ENCODE peak calls at places on chromosomes 6 and 20, in ten cellular contexts. L, P, F, Z, M, S, G, Y, U and I are unnamed samples.

GRCh38 chr20:58267389-58268215 is 39.1 kb upstream of the ANKRD60 start:
- DNase-seq in L (no peak), P (no peak), F (no peak), Z (no peak), M (no peak), S (no peak), G (no peak), Y (no peak), U (no peak), I (no peak)

GRCh38 chr6:126620747-126621146 is 280.8 kb downstream of the CENPW start:
- DNase-seq in L (no peak), P (no peak), F (no peak), Z (no peak), M (no peak), S (no peak), G (no peak), Y (no peak), U (no peak), I (no peak)

GRCh38 chr20:48626938-48627736 is 200.7 kb downstream of the PREX1 start:
- DNase-seq in L (no peak), P (no peak), F (no peak), Z (no peak), M (no peak), S (no peak), G (no peak), Y (no peak), U (no peak), I (no peak)

GRCh38 chr20:1440024-1440423 is 26.6 kb downstream of the NSFL1C start:
- DNase-seq in L (no peak), P (no peak), F (no peak), Z (no peak), M (no peak), S (no peak), G (no peak), Y (no peak), U (peak), I (peak)

GRCh38 chr6:40668203-40668602 is 81.0 kb upstream of the LRFN2 start:
- DNase-seq in L (no peak), P (no peak), F (no peak), Z (no peak), M (no peak), S (no peak), G (no peak), Y (no peak), U (no peak), I (no peak)

GRCh38 chr20:41476013-41476441 is 109.4 kb upstream of the EMILIN3 start:
- DNase-seq in L (no peak), P (no peak), F (peak), Z (peak), M (no peak), S (no peak), G (no peak), Y (no peak), U (no peak), I (no peak)

GRCh38 chr6:84798257-84798656 is 33.9 kb upstream of the TBX18 start:
- DNase-seq in L (no peak), P (no peak), F (no peak), Z (no peak), M (no peak), S (no peak), G (no peak), Y (no peak), U (no peak), I (no peak)

GRCh38 chr20:52959125-52959524 is 13.0 kb upstream of the TSHZ2 start:
- DNase-seq in L (no peak), P (no peak), F (no peak), Z (peak), M (no peak), S (no peak), G (no peak), Y (no peak), U (peak), I (no peak)

GRCh38 chr6:63764318-63764916 is 128.8 kb downstream of the PHF3 start:
- DNase-seq in L (peak), P (no peak), F (no peak), Z (peak), M (peak), S (peak), G (no peak), Y (no peak), U (peak), I (no peak)

GRCh38 chr6:87078983-87079616 is 15.8 kb downstream of the CGA start:
- DNase-seq in L (peak), P (peak), F (peak), Z (no peak), M (peak), S (peak), G (peak), Y (peak), U (peak), I (peak)

GRCh38 chr6:158815915-158816314 is 3.3 kb downstream of the EZR start:
- DNase-seq in L (no peak), P (no peak), F (no peak), Z (no peak), M (no peak), S (no peak), G (no peak), Y (no peak), U (no peak), I (no peak)

GRCh38 chr20:62274332-62275262 is 28.2 kb upstream of the ADRM1 start:
- DNase-seq in L (no peak), P (no peak), F (no peak), Z (no peak), M (no peak), S (no peak), G (no peak), Y (no peak), U (no peak), I (no peak)

GRCh38 chr20:22861990-22862389 is 173.1 kb upstream of the SSTR4 start:
- DNase-seq in L (no peak), P (no peak), F (peak), Z (no peak), M (no peak), S (no peak), G (no peak), Y (no peak), U (no peak), I (no peak)

GRCh38 chr20:18313410-18313809 is 25.1 kb downstream of the ZNF133 start:
- DNase-seq in L (no peak), P (no peak), F (no peak), Z (no peak), M (no peak), S (no peak), G (no peak), Y (no peak), U (no peak), I (no peak)

GRCh38 chr6:1082040-1082935 is 229.6 kb upstream of the FOXQ1 start:
- DNase-seq in L (no peak), P (no peak), F (no peak), Z (no peak), M (no peak), S (no peak), G (no peak), Y (no peak), U (no peak), I (no peak)

GRCh38 chr6:87772597-87773530 is 70.8 kb upstream of the AKIRIN2 start:
- DNase-seq in L (no peak), P (no peak), F (no peak), Z (peak), M (no peak), S (peak), G (no peak), Y (no peak), U (no peak), I (no peak)

GRCh38 chr20:10671850-10672578 is 1.8 kb downstream of the JAG1 start:
- DNase-seq in L (peak), P (no peak), F (peak), Z (no peak), M (no peak), S (peak), G (no peak), Y (no peak), U (peak), I (peak)

GRCh38 chr6:54191460-54191859 is 80.2 kb downstream of the MLIP start:
- DNase-seq in L (no peak), P (no peak), F (no peak), Z (no peak), M (no peak), S (no peak), G (no peak), Y (no peak), U (no peak), I (no peak)

GRCh38 chr6:156780117-156780641 is 3.0 kb downstream of the ARID1B start:
- DNase-seq in L (peak), P (peak), F (peak), Z (peak), M (peak), S (peak), G (peak), Y (peak), U (peak), I (peak)

GRCh38 chr20:31864521-31865400 is 5.6 kb downstream of the DUSP15 start:
- DNase-seq in L (no peak), P (no peak), F (no peak), Z (no peak), M (no peak), S (no peak), G (no peak), Y (peak), U (no peak), I (no peak)

GRCh38 chr6:24802271-24803059 is 3.7 kb upstream of the ARMH2 start:
- DNase-seq in L (peak), P (no peak), F (no peak), Z (no peak), M (no peak), S (no peak), G (no peak), Y (no peak), U (no peak), I (no peak)

GRCh38 chr6:7165002-7165735 is 57.4 kb downstream of the RREB1 start:
- DNase-seq in L (no peak), P (no peak), F (no peak), Z (no peak), M (no peak), S (peak), G (no peak), Y (no peak), U (no peak), I (no peak)

GRCh38 chr20:63067266-63067635 is 60.5 kb upstream of the BHLHE23 start:
- DNase-seq in L (no peak), P (no peak), F (no peak), Z (no peak), M (no peak), S (no peak), G (no peak), Y (no peak), U (no peak), I (no peak)

GRCh38 chr20:15895560-15896084 is 677.6 kb downstream of the KIF16B start:
- DNase-seq in L (no peak), P (no peak), F (no peak), Z (no peak), M (no peak), S (no peak), G (no peak), Y (no peak), U (no peak), I (no peak)

GRCh38 chr6:36660771-36661471 is 17.6 kb upstream of the CDKN1A start:
- DNase-seq in L (no peak), P (no peak), F (no peak), Z (no peak), M (peak), S (peak), G (no peak), Y (no peak), U (peak), I (peak)